ENCODE peak calls at places on chromosomes 4 and X, in seven cellular contexts. One of them, this sample, is unnamed.

GRCh38 chr4:168995537-168996295 is 14.3 kb downstream of the CBR4 start:
- DNase-seq in islet precursor cell: no peak
- DNase-seq in ELF-1: no peak
- DNase-seq in AG09319: no peak
- DNase-seq in activated CD4-positive, CD25-positive, alpha-beta regulatory T cell treated with anti-CD3 and anti-CD28 coated beads, Interleukin-2, amount 50 U/mL, for 72 hours: no peak
- DNase-seq in AG20443: no peak
- DNase-seq in HS-27A: no peak
- DNase-seq in this sample: no peak

GRCh38 chrX:47958943-47959342 is 44.8 kb downstream of the ZNF182 start:
- DNase-seq in islet precursor cell: no peak
- DNase-seq in ELF-1: peak
- DNase-seq in AG09319: no peak
- DNase-seq in activated CD4-positive, CD25-positive, alpha-beta regulatory T cell treated with anti-CD3 and anti-CD28 coated beads, Interleukin-2, amount 50 U/mL, for 72 hours: no peak
- DNase-seq in AG20443: peak
- DNase-seq in HS-27A: no peak
- DNase-seq in this sample: peak

GRCh38 chrX:254630-255215 is 26.5 kb upstream of the PLCXD1 start:
- DNase-seq in islet precursor cell: no peak
- DNase-seq in ELF-1: no peak
- DNase-seq in AG09319: no peak
- DNase-seq in activated CD4-positive, CD25-positive, alpha-beta regulatory T cell treated with anti-CD3 and anti-CD28 coated beads, Interleukin-2, amount 50 U/mL, for 72 hours: no peak
- DNase-seq in AG20443: no peak
- DNase-seq in HS-27A: no peak
- DNase-seq in this sample: peak

GRCh38 chr4:128516568-128516967 is 229.0 kb upstream of the PGRMC2 start:
- DNase-seq in islet precursor cell: no peak
- DNase-seq in ELF-1: no peak
- DNase-seq in AG09319: peak
- DNase-seq in activated CD4-positive, CD25-positive, alpha-beta regulatory T cell treated with anti-CD3 and anti-CD28 coated beads, Interleukin-2, amount 50 U/mL, for 72 hours: no peak
- DNase-seq in AG20443: peak
- DNase-seq in HS-27A: no peak
- DNase-seq in this sample: no peak

GRCh38 chr4:139018501-139018900 is 2.9 kb downstream of the NOCT start:
- DNase-seq in islet precursor cell: no peak
- DNase-seq in ELF-1: no peak
- DNase-seq in AG09319: no peak
- DNase-seq in activated CD4-positive, CD25-positive, alpha-beta regulatory T cell treated with anti-CD3 and anti-CD28 coated beads, Interleukin-2, amount 50 U/mL, for 72 hours: no peak
- DNase-seq in AG20443: no peak
- DNase-seq in HS-27A: no peak
- DNase-seq in this sample: no peak

GRCh38 chrX:137574102-137574783 is 8.3 kb downstream of the ZIC3 start:
- DNase-seq in islet precursor cell: no peak
- DNase-seq in ELF-1: peak
- DNase-seq in AG09319: no peak
- DNase-seq in activated CD4-positive, CD25-positive, alpha-beta regulatory T cell treated with anti-CD3 and anti-CD28 coated beads, Interleukin-2, amount 50 U/mL, for 72 hours: no peak
- DNase-seq in AG20443: no peak
- DNase-seq in HS-27A: no peak
- DNase-seq in this sample: peak

GRCh38 chr4:168656055-168656660 is 159.3 kb downstream of the PALLD start:
- DNase-seq in islet precursor cell: no peak
- DNase-seq in ELF-1: no peak
- DNase-seq in AG09319: no peak
- DNase-seq in activated CD4-positive, CD25-positive, alpha-beta regulatory T cell treated with anti-CD3 and anti-CD28 coated beads, Interleukin-2, amount 50 U/mL, for 72 hours: no peak
- DNase-seq in AG20443: peak
- DNase-seq in HS-27A: no peak
- DNase-seq in this sample: no peak

GRCh38 chr4:4488405-4489404 is 53.1 kb downstream of the STX18 start:
- DNase-seq in islet precursor cell: peak
- DNase-seq in ELF-1: peak
- DNase-seq in AG09319: peak
- DNase-seq in activated CD4-positive, CD25-positive, alpha-beta regulatory T cell treated with anti-CD3 and anti-CD28 coated beads, Interleukin-2, amount 50 U/mL, for 72 hours: peak
- DNase-seq in AG20443: peak
- DNase-seq in HS-27A: peak
- DNase-seq in this sample: peak

GRCh38 chr4:158578476-158578875 is 56.8 kb downstream of the RXFP1 start:
- DNase-seq in islet precursor cell: no peak
- DNase-seq in ELF-1: no peak
- DNase-seq in AG09319: peak
- DNase-seq in activated CD4-positive, CD25-positive, alpha-beta regulatory T cell treated with anti-CD3 and anti-CD28 coated beads, Interleukin-2, amount 50 U/mL, for 72 hours: no peak
- DNase-seq in AG20443: peak
- DNase-seq in HS-27A: no peak
- DNase-seq in this sample: no peak

This sample was measured in endodermal cell.